ENCODE peak calls at places on chromosomes 5 and 9, in nine cellular contexts. R is uterus; A is CD4-positive, alpha-beta memory T cell; T is mesenchymal stem cell; Z is esophagus squamous epithelium; N is breast epithelium; D is adrenal gland; I is GM23248; H is neural progenitor cell. C is an unnamed sample.

GRCh38 chr5:44275908-44276307 is 113.3 kb downstream of the FGF10 start:
- DNase-seq in R (no peak), A (no peak), T (no peak), Z (no peak), N (no peak), D (no peak), I (no peak), H (no peak), C (no peak)

GRCh38 chr9:36855443-36856315 is 178.4 kb downstream of the PAX5 start:
- DNase-seq in R (no peak), A (peak; percentile 22), T (no peak), Z (no peak), N (no peak), D (no peak), I (peak; percentile 17), H (peak; percentile 42), C (no peak)

GRCh38 chr9:74444389-74444788 is 52.7 kb upstream of the RORB start:
- DNase-seq in R (no peak), A (no peak), T (no peak), Z (no peak), N (no peak), D (no peak), I (no peak), H (no peak), C (no peak)

GRCh38 chr9:24590432-24590831 is 44.7 kb upstream of the IZUMO3 start:
- DNase-seq in R (no peak), A (no peak), T (no peak), Z (no peak), N (no peak), D (no peak), I (no peak), H (no peak), C (no peak)

GRCh38 chr5:185095-186070 is 5.9 kb upstream of the LRRC14B start:
- DNase-seq in R (no peak), A (no peak), T (peak; percentile 80), Z (no peak), N (no peak), D (no peak), I (no peak), H (no peak), C (peak; percentile 45)

GRCh38 chr9:130054428-130054786 is 701 bp downstream of the GPR107 start:
- DNase-seq in R (no peak), A (no peak), T (no peak), Z (no peak), N (no peak), D (no peak), I (peak; percentile 41), H (no peak), C (no peak)

GRCh38 chr9:136512651-136513066 is 29.8 kb upstream of the SEC16A start:
- DNase-seq in R (no peak), A (peak; percentile 20), T (no peak), Z (no peak), N (no peak), D (no peak), I (peak; percentile 34), H (no peak), C (no peak)

GRCh38 chr5:172110921-172111873 is 76.8 kb downstream of the STK10 start:
- DNase-seq in R (no peak), A (peak; percentile 64), T (peak; percentile 83), Z (peak; percentile 38), N (no peak), D (peak; percentile 52), I (peak; percentile 80), H (peak; percentile 28), C (no peak)

GRCh38 chr5:855771-856530 is 5.2 kb upstream of the ZDHHC11 start:
- DNase-seq in R (no peak), A (no peak), T (peak; percentile 7), Z (no peak), N (no peak), D (no peak), I (peak; percentile 21), H (no peak), C (peak; percentile 51)

GRCh38 chr5:83148370-83148769 is 71.0 kb downstream of the XRCC4 start:
- DNase-seq in R (no peak), A (no peak), T (no peak), Z (no peak), N (no peak), D (no peak), I (no peak), H (no peak), C (no peak)

GRCh38 chr5:140358738-140359310 is 1.2 kb upstream of the SLC4A9 start:
- DNase-seq in R (no peak), A (no peak), T (peak; percentile 63), Z (no peak), N (no peak), D (no peak), I (peak; percentile 72), H (peak; percentile 87), C (no peak)

GRCh38 chr9:82763631-82764030 is 299.3 kb downstream of the RASEF start:
- DNase-seq in R (no peak), A (no peak), T (no peak), Z (no peak), N (no peak), D (no peak), I (no peak), H (peak; percentile 33), C (no peak)

GRCh38 chr5:177426566-177427210 is at the start of gene GRK6:
- DNase-seq in R (peak; percentile 42), A (peak; percentile 78), T (peak; percentile 48), Z (no peak), N (no peak), D (peak; percentile 50), I (peak; percentile 74), H (no peak), C (peak; percentile 86)

DNA sequence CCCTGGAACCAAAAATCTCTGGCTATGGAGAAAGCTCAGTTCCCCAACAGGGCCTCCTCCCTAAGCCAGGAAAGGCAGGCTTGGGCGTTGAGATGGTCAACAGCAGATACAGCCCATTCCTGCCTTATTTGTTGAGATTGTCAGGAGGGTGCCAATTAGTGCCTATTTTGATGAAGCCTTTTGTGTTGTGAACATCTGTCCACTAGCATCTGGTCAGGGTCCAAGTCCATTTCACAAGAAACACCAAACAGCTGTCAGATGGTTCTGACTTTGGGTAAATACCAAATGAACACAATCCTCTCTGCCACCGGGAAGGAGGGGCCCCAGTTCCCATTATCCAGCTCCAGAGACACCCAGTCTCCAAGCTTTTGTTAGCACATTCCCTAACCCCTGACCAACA is 19.9 kb downstream of the SEMA6A start:
- DNase-seq in R (no peak), A (no peak), T (no peak), Z (no peak), N (no peak), D (no peak), I (no peak), H (peak; percentile 41), C (no peak)
- H3K4me1 ChIP-seq in R (no peaks in the 10 kb centered on the region), A (no peaks in the 10 kb centered on the region), T (no peaks in the 10 kb centered on the region), Z (no peaks in the 10 kb centered on the region), N (no peaks in the 10 kb centered on the region), D (peaks cover 11% of the 10 kb centered on the region), I (no peaks in the 10 kb centered on the region), H (peaks cover 59% of the 10 kb centered on the region), C (no peaks in the 10 kb centered on the region)

GRCh38 chr5:108801301-108801700 is 53.6 kb downstream of the FER start:
- DNase-seq in R (no peak), A (no peak), T (no peak), Z (no peak), N (no peak), D (no peak), I (no peak), H (no peak), C (no peak)

GRCh38 chr5:108797986-108798385 is 50.3 kb downstream of the FER start:
- DNase-seq in R (no peak), A (no peak), T (peak; percentile 34), Z (no peak), N (no peak), D (no peak), I (no peak), H (no peak), C (no peak)

GRCh38 chr5:108798866-108799265 is 51.2 kb downstream of the FER start:
- DNase-seq in R (no peak), A (no peak), T (no peak), Z (no peak), N (no peak), D (no peak), I (peak; percentile 46), H (no peak), C (no peak)

GRCh38 chr5:108797396-108797795 is 49.7 kb downstream of the FER start:
- DNase-seq in R (no peak), A (no peak), T (no peak), Z (no peak), N (no peak), D (no peak), I (no peak), H (no peak), C (no peak)

DNA sequence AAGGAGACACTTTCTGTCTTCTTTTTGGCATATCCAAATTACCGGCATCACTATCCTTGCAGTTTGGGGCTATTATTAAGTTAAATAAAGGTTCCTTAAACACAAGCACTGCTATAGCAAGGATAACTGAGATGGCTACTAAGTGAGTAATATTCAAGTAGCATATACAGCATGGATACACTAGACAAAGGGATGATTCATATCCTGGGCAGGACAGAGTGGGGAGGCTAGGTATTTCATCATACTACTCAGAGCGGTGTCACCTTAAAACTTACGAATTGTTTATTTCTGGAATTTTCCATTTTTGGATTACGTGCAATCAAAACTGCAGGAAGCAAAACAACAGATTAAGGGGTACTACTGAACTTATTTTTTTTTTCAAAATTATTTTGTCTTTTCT is 54.1 kb downstream of the FER start:
- DNase-seq in R (no peak), A (no peak), T (peak; percentile 90), Z (no peak), N (no peak), D (no peak), I (peak; percentile 93), H (no peak), C (no peak)
- H3K4me3 ChIP-seq in R (no peak overlapping the region), A (no peak overlapping the region), T (no peak overlapping the region), Z (no peak overlapping the region), N (no peak overlapping the region), D (no peak overlapping the region), I (peak overlapping the region; percentile 38), H (no peak overlapping the region), C (no peak overlapping the region)

DNA sequence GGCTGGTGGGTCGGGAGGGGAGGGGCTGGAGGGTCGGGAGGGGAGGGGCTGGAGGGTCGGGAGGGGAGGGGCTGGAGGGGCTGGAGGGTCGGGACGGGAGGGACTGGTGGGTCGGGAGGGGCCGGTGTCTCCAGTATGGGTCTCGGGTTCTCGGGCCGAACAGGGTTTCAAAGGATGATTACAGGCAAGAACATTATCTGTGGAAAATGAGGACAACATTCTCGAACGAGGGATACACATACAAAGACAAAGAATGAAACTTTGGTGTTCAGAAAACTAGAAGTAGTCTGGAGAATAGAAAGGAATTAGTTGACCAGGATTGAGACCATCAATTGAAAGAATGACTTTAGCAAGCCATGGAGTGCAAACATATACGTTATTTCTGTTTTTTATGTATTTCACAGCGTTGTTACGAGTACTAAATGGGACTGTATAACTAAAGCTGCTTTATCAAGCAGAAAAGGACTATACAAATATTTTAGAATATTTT is 360 bp upstream of the ZCCHC10 start:
- DNase-seq in R (no peak), A (no peak), T (no peak), Z (no peak), N (no peak), D (no peak), I (no peak), H (no peak), C (no peak)
- H3K27ac ChIP-seq in R (peak overlapping the region; percentile 93), A (peak overlapping the region; percentile 98), T (peak overlapping the region; percentile 49), Z (peak overlapping the region; percentile 97), N (peak overlapping the region; percentile 95), D (peak overlapping the region; percentile 38), I (peak overlapping the region; percentile 32), H (no peak overlapping the region), C (peak overlapping the region; percentile 28)

DNA sequence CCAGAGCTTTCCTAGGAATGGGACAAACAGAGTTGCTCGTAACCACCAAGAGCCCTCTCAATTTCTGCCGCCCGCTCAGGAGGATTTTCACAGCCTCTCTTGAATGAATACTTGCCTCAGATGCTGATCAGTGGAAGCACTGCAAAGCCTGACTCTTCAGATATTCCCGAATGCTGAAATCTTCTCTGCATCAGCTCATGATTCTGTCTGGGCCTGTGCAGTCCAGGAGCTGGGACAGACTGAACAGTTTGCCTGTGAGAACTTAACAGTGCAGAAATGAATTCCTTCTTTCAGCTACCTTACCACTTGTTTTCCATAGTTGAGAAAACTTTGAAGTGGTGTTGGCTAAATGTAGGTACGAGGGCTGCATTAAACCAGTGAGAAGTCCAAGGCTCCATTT is 17.1 kb downstream of the ZNF462 start:
- DNase-seq in R (no peak), A (no peak), T (peak; percentile 69), Z (no peak), N (no peak), D (no peak), I (no peak), H (no peak), C (no peak)
- H3K4me1 ChIP-seq in R (no peaks in the 10 kb centered on the region), A (no peaks in the 10 kb centered on the region), T (peaks cover 19% of the 10 kb centered on the region), Z (peaks cover 7% of the 10 kb centered on the region), N (peaks cover 12% of the 10 kb centered on the region), D (peaks cover 31% of the 10 kb centered on the region), I (peaks cover 19% of the 10 kb centered on the region), H (peaks cover 39% of the 10 kb centered on the region), C (no peaks in the 10 kb centered on the region)

C was measured in aorta.